ENCODE peak calls at places on chromosomes 3 and 15, in nine cellular contexts. One of them, this sample, is unnamed. For H3K4me1, the result is how much of the 10 kb centered on the place peaks cover.

GRCh38 chr15:90955911-90956310 is 1.2 kb downstream of the RCCD1 start:
- DNase-seq in mucosa of descending colon: peak
- DNase-seq in IMR-90: no peak
- DNase-seq in endothelial cell of umbilical vein: no peak
- DNase-seq in cardiac muscle cell: no peak
- DNase-seq in right lobe of liver: no peak
- DNase-seq in neural progenitor cell: no peak
- DNase-seq in lower lobe of right lung: no peak
- DNase-seq in HCT116: no peak
- DNase-seq in this sample: no peak

GRCh38 chr15:34070003-34070402 is 31.0 kb upstream of the AVEN start:
- DNase-seq in HCT116: no peak
- DNase-seq in right lobe of liver: no peak
- DNase-seq in lower lobe of right lung: no peak
- DNase-seq in cardiac muscle cell: no peak
- DNase-seq in mucosa of descending colon: no peak
- DNase-seq in endothelial cell of umbilical vein: no peak
- DNase-seq in neural progenitor cell: peak
- DNase-seq in IMR-90: no peak
- DNase-seq in this sample: no peak

GRCh38 chr15:42150246-42150970 is 6.0 kb downstream of the PLA2G4F start:
- DNase-seq in lower lobe of right lung: no peak
- DNase-seq in cardiac muscle cell: no peak
- DNase-seq in mucosa of descending colon: no peak
- DNase-seq in IMR-90: no peak
- DNase-seq in HCT116: no peak
- DNase-seq in neural progenitor cell: no peak
- DNase-seq in right lobe of liver: no peak
- DNase-seq in endothelial cell of umbilical vein: no peak
- DNase-seq in this sample: no peak

GRCh38 chr3:177960014-177960413 is 576.2 kb upstream of the KCNMB2 start:
- DNase-seq in HCT116: no peak
- DNase-seq in neural progenitor cell: no peak
- DNase-seq in cardiac muscle cell: no peak
- DNase-seq in lower lobe of right lung: no peak
- DNase-seq in IMR-90: peak
- DNase-seq in right lobe of liver: no peak
- DNase-seq in mucosa of descending colon: no peak
- DNase-seq in endothelial cell of umbilical vein: no peak
- DNase-seq in this sample: no peak

GRCh38 chr3:132870596-132870995 is 148.4 kb upstream of the NPHP3 start:
- DNase-seq in mucosa of descending colon: no peak
- DNase-seq in right lobe of liver: no peak
- DNase-seq in lower lobe of right lung: no peak
- DNase-seq in HCT116: no peak
- DNase-seq in endothelial cell of umbilical vein: no peak
- DNase-seq in IMR-90: no peak
- DNase-seq in neural progenitor cell: no peak
- DNase-seq in cardiac muscle cell: no peak
- DNase-seq in this sample: no peak

GRCh38 chr3:48634661-48635221 is 520 bp downstream of the SLC26A6 start:
- DNase-seq in neural progenitor cell: peak
- DNase-seq in right lobe of liver: peak
- DNase-seq in cardiac muscle cell: peak
- DNase-seq in endothelial cell of umbilical vein: peak
- DNase-seq in lower lobe of right lung: peak
- DNase-seq in IMR-90: peak
- DNase-seq in HCT116: no peak
- DNase-seq in mucosa of descending colon: peak
- DNase-seq in this sample: peak

GRCh38 chr3:126745760-126746394 is 41.8 kb downstream of the CHCHD6 start:
- DNase-seq in HCT116: no peak
- DNase-seq in neural progenitor cell: no peak
- DNase-seq in lower lobe of right lung: peak
- DNase-seq in IMR-90: no peak
- DNase-seq in mucosa of descending colon: peak
- DNase-seq in right lobe of liver: no peak
- DNase-seq in cardiac muscle cell: peak
- DNase-seq in endothelial cell of umbilical vein: no peak
- DNase-seq in this sample: no peak

GRCh38 chr15:84143753-84144314 is 91.7 kb upstream of the GOLGA6L4 start:
- DNase-seq in endothelial cell of umbilical vein: no peak
- DNase-seq in neural progenitor cell: no peak
- DNase-seq in mucosa of descending colon: no peak
- DNase-seq in HCT116: no peak
- DNase-seq in right lobe of liver: no peak
- DNase-seq in cardiac muscle cell: no peak
- DNase-seq in lower lobe of right lung: no peak
- DNase-seq in IMR-90: no peak
- DNase-seq in this sample: no peak

GRCh38 chr3:130900959-130901358 is 7.1 kb downstream of the ATP2C1 start:
- DNase-seq in cardiac muscle cell: peak
- DNase-seq in IMR-90: peak
- DNase-seq in endothelial cell of umbilical vein: no peak
- DNase-seq in neural progenitor cell: no peak
- DNase-seq in HCT116: no peak
- DNase-seq in right lobe of liver: no peak
- DNase-seq in lower lobe of right lung: no peak
- DNase-seq in mucosa of descending colon: no peak
- DNase-seq in this sample: no peak

GRCh38 chr3:168165390-168166269 is 69.9 kb upstream of the GOLIM4 start:
- DNase-seq in lower lobe of right lung: no peak
- DNase-seq in mucosa of descending colon: peak
- DNase-seq in endothelial cell of umbilical vein: peak
- DNase-seq in IMR-90: peak
- DNase-seq in right lobe of liver: no peak
- DNase-seq in HCT116: peak
- DNase-seq in cardiac muscle cell: peak
- DNase-seq in neural progenitor cell: peak
- DNase-seq in this sample: peak

GRCh38 chr3:161275919-161276318 is 54.8 kb downstream of the NMD3 start:
- DNase-seq in right lobe of liver: no peak
- DNase-seq in IMR-90: no peak
- DNase-seq in endothelial cell of umbilical vein: no peak
- DNase-seq in lower lobe of right lung: no peak
- DNase-seq in HCT116: no peak
- DNase-seq in neural progenitor cell: no peak
- DNase-seq in mucosa of descending colon: peak
- DNase-seq in cardiac muscle cell: no peak
- DNase-seq in this sample: no peak

GRCh38 chr15:78716651-78717050 is 75.6 kb upstream of the CHRNB4 start:
- DNase-seq in right lobe of liver: no peak
- DNase-seq in IMR-90: peak
- DNase-seq in cardiac muscle cell: no peak
- DNase-seq in endothelial cell of umbilical vein: no peak
- DNase-seq in mucosa of descending colon: no peak
- DNase-seq in HCT116: no peak
- DNase-seq in lower lobe of right lung: no peak
- DNase-seq in neural progenitor cell: no peak
- DNase-seq in this sample: no peak

GRCh38 chr3:101896103-101896757 is 46.9 kb downstream of the NFKBIZ start:
- DNase-seq in neural progenitor cell: no peak
- DNase-seq in right lobe of liver: no peak
- DNase-seq in cardiac muscle cell: no peak
- DNase-seq in endothelial cell of umbilical vein: no peak
- DNase-seq in lower lobe of right lung: no peak
- DNase-seq in IMR-90: peak
- DNase-seq in mucosa of descending colon: no peak
- DNase-seq in HCT116: no peak
- DNase-seq in this sample: no peak

GRCh38 chr3:14925729-14926591 is 21.4 kb upstream of the NR2C2 start:
- DNase-seq in cardiac muscle cell: peak
- DNase-seq in lower lobe of right lung: no peak
- DNase-seq in endothelial cell of umbilical vein: peak
- DNase-seq in IMR-90: peak
- DNase-seq in mucosa of descending colon: peak
- DNase-seq in HCT116: peak
- DNase-seq in right lobe of liver: no peak
- DNase-seq in neural progenitor cell: peak
- DNase-seq in this sample: no peak

GRCh38 chr15:62153228-62153627 is 11.9 kb downstream of the C2CD4B start:
- DNase-seq in lower lobe of right lung: no peak
- DNase-seq in cardiac muscle cell: no peak
- DNase-seq in IMR-90: no peak
- DNase-seq in right lobe of liver: no peak
- DNase-seq in mucosa of descending colon: no peak
- DNase-seq in HCT116: no peak
- DNase-seq in neural progenitor cell: no peak
- DNase-seq in endothelial cell of umbilical vein: no peak
- DNase-seq in this sample: no peak

GRCh38 chr15:64149424-64150235 is 1.9 kb upstream of the SNX22 start:
- DNase-seq in HCT116: no peak
- DNase-seq in neural progenitor cell: no peak
- DNase-seq in cardiac muscle cell: no peak
- DNase-seq in right lobe of liver: no peak
- DNase-seq in mucosa of descending colon: no peak
- DNase-seq in endothelial cell of umbilical vein: no peak
- DNase-seq in lower lobe of right lung: no peak
- DNase-seq in IMR-90: no peak
- DNase-seq in this sample: no peak

GRCh38 chr15:64151727-64152506 is at the start of gene SNX22:
- DNase-seq in lower lobe of right lung: peak
- DNase-seq in endothelial cell of umbilical vein: peak
- DNase-seq in right lobe of liver: peak
- DNase-seq in neural progenitor cell: peak
- DNase-seq in mucosa of descending colon: peak
- DNase-seq in IMR-90: no peak
- DNase-seq in HCT116: no peak
- DNase-seq in cardiac muscle cell: peak
- DNase-seq in this sample: no peak

GRCh38 chr15:64150236-64150578 is 1.3 kb upstream of the SNX22 start:
- DNase-seq in HCT116: no peak
- DNase-seq in cardiac muscle cell: peak
- DNase-seq in endothelial cell of umbilical vein: no peak
- DNase-seq in IMR-90: no peak
- DNase-seq in lower lobe of right lung: no peak
- DNase-seq in neural progenitor cell: no peak
- DNase-seq in mucosa of descending colon: no peak
- DNase-seq in right lobe of liver: peak
- DNase-seq in this sample: no peak

GRCh38 chr15:64153480-64154367 is 2.2 kb downstream of the SNX22 start:
- DNase-seq in endothelial cell of umbilical vein: peak
- DNase-seq in right lobe of liver: peak
- DNase-seq in mucosa of descending colon: peak
- DNase-seq in HCT116: peak
- DNase-seq in IMR-90: peak
- DNase-seq in lower lobe of right lung: peak
- DNase-seq in neural progenitor cell: peak
- DNase-seq in cardiac muscle cell: peak
- DNase-seq in this sample: peak

GRCh38 chr15:64152507-64153387 is 1.2 kb downstream of the SNX22 start:
- DNase-seq in mucosa of descending colon: peak
- DNase-seq in right lobe of liver: peak
- DNase-seq in neural progenitor cell: no peak
- DNase-seq in HCT116: no peak
- DNase-seq in cardiac muscle cell: no peak
- DNase-seq in endothelial cell of umbilical vein: no peak
- DNase-seq in IMR-90: no peak
- DNase-seq in lower lobe of right lung: peak
- DNase-seq in this sample: peak
- H3K4me3 ChIP-seq in mucosa of descending colon: no peak
- H3K4me3 ChIP-seq in right lobe of liver: peak
- H3K4me3 ChIP-seq in neural progenitor cell: peak
- H3K4me3 ChIP-seq in HCT116: peak
- H3K4me3 ChIP-seq in cardiac muscle cell: peak
- H3K4me3 ChIP-seq in endothelial cell of umbilical vein: no peak
- H3K4me3 ChIP-seq in IMR-90: no peak
- H3K4me3 ChIP-seq in lower lobe of right lung: peak
- H3K4me3 ChIP-seq in this sample: peak

DNA sequence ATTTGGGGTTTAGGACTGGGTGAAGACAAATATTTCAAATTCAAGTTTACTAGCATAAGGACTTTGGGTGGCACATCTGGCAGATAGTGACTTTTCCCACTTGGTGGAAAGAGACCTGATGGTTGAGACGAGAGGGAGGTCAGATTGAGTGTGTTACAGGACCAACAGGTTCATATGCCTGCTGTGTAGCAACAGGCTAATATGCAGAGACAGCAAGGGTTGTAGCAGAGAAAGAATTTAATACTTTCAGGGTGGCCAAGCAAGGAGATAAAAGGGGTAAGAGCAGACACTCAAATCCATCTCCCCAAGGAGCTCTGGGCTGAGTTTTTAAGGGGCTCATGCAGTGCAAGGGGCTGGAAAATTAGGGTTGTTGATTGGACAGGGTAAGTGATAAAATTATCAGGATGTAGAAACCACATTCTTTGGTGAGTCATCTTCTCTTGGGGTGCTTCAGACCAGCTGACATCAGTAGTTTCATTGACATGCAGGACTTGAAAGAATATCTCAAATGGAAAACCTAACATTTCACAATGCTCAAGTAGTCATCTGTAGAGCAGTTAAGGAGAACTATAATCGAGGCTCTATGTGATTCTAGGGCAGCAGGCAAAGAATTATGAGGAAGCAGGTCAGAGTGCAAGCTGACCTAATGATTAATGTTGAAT is 13.6 kb downstream of the FOXB1 start:
- DNase-seq in cardiac muscle cell: no peak
- DNase-seq in lower lobe of right lung: no peak
- DNase-seq in HCT116: no peak
- DNase-seq in mucosa of descending colon: no peak
- DNase-seq in right lobe of liver: no peak
- DNase-seq in endothelial cell of umbilical vein: no peak
- DNase-seq in neural progenitor cell: no peak
- DNase-seq in IMR-90: no peak
- DNase-seq in this sample: no peak
- H3K4me1 ChIP-seq in cardiac muscle cell: under half
- H3K4me1 ChIP-seq in lower lobe of right lung: under half
- H3K4me1 ChIP-seq in HCT116: under half
- H3K4me1 ChIP-seq in mucosa of descending colon: under half
- H3K4me1 ChIP-seq in right lobe of liver: under half
- H3K4me1 ChIP-seq in endothelial cell of umbilical vein: under half
- H3K4me1 ChIP-seq in neural progenitor cell: under half
- H3K4me1 ChIP-seq in IMR-90: under half
- H3K4me1 ChIP-seq in this sample: under half

DNA sequence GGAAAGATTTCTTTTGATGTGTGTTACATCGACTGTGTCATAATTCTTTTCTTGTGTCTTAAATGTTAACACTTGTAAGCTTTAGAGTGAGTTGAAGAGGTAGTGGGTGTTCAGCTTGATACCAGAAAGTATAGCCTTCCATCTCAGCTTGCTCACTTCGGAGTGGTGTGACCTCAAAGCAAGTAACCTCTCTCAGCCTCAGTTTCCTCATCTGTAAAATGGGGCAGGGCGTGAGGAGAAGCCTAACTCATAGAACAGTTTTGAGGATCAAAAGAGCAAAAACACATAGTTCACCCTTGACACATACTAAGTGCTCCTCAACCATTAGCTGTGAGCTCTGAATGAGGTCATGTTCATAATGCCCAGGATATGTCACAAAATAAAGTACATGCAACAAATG is 434.8 kb upstream of the PROK2 start:
- DNase-seq in IMR-90: no peak
- DNase-seq in right lobe of liver: no peak
- DNase-seq in lower lobe of right lung: no peak
- DNase-seq in HCT116: no peak
- DNase-seq in neural progenitor cell: no peak
- DNase-seq in endothelial cell of umbilical vein: no peak
- DNase-seq in cardiac muscle cell: no peak
- DNase-seq in mucosa of descending colon: no peak
- DNase-seq in this sample: no peak
- TF ChIP-seq CTCF in IMR-90: no peak
- TF ChIP-seq CTCF in right lobe of liver: no peak
- TF ChIP-seq CTCF in lower lobe of right lung: no peak
- TF ChIP-seq CTCF in HCT116: no peak
- TF ChIP-seq CTCF in neural progenitor cell: no peak
- TF ChIP-seq CTCF in endothelial cell of umbilical vein: no peak
- TF ChIP-seq CTCF in cardiac muscle cell: no peak
- TF ChIP-seq CTCF in mucosa of descending colon: no peak
- TF ChIP-seq CTCF in this sample: no peak

GRCh38 chr3:69385033-69385722 is 710 bp downstream of the FRMD4B start:
- DNase-seq in endothelial cell of umbilical vein: no peak
- DNase-seq in cardiac muscle cell: no peak
- DNase-seq in neural progenitor cell: peak
- DNase-seq in lower lobe of right lung: no peak
- DNase-seq in IMR-90: no peak
- DNase-seq in mucosa of descending colon: no peak
- DNase-seq in HCT116: no peak
- DNase-seq in right lobe of liver: no peak
- DNase-seq in this sample: no peak
- H3K4me3 ChIP-seq in endothelial cell of umbilical vein: peak
- H3K4me3 ChIP-seq in cardiac muscle cell: peak
- H3K4me3 ChIP-seq in neural progenitor cell: peak
- H3K4me3 ChIP-seq in lower lobe of right lung: peak
- H3K4me3 ChIP-seq in IMR-90: no peak
- H3K4me3 ChIP-seq in mucosa of descending colon: no peak
- H3K4me3 ChIP-seq in HCT116: no peak
- H3K4me3 ChIP-seq in right lobe of liver: peak
- H3K4me3 ChIP-seq in this sample: peak